ENCODE peak calls at places on chromosome 20, in six cellular contexts. L is IMR-90, R is heart left ventricle, S is body of pancreas, K is esophagus squamous epithelium, C is right lobe of liver. F is an unnamed sample.

GRCh38 chr20:44017905-44018683 is 103.4 kb downstream of the TOX2 start:
- DNase-seq in S (peak), K (no peak), R (peak), C (peak), L (peak), F (no peak)

GRCh38 chr20:59933296-59933848 is at the start of gene SYCP2:
- DNase-seq in S (peak), K (no peak), L (no peak), C (peak), R (peak), F (no peak)

GRCh38 chr20:32190608-32191415 is 16.7 kb downstream of the PLAGL2 start:
- DNase-seq in L (no peak), S (no peak), R (no peak), C (no peak), K (no peak), F (no peak)

GRCh38 chr20:16485406-16485805 is 87.8 kb downstream of the KIF16B start:
- DNase-seq in L (peak), R (no peak), S (no peak), K (no peak), C (no peak), F (no peak)

GRCh38 chr20:49397525-49397924 is 84.9 kb downstream of the KCNB1 start:
- DNase-seq in S (no peak), K (no peak), C (no peak), L (peak), R (no peak), F (no peak)

GRCh38 chr20:23245553-23246128 is 105.0 kb upstream of the NXT1 start:
- DNase-seq in R (peak), K (no peak), S (peak), L (peak), C (peak), F (peak)

GRCh38 chr20:49032455-49032854 is 13.7 kb upstream of the CSE1L start:
- DNase-seq in K (no peak), R (no peak), C (no peak), S (no peak), L (no peak), F (no peak)

GRCh38 chr20:38680492-38681118 is 43.7 kb upstream of the SLC32A1 start:
- DNase-seq in R (no peak), S (no peak), L (peak), C (no peak), K (no peak), F (no peak)

GRCh38 chr20:31666258-31667042 is 28.7 kb downstream of the COX4I2 start:
- DNase-seq in K (no peak), L (no peak), R (peak), C (peak), S (no peak), F (no peak)

GRCh38 chr20:25204550-25205276 is 9.2 kb downstream of the ENTPD6 start:
- DNase-seq in S (peak), K (no peak), R (no peak), C (no peak), L (no peak), F (no peak)

GRCh38 chr20:45937765-45938164 is 3.3 kb downstream of the PCIF1 start:
- DNase-seq in C (no peak), S (no peak), L (peak), K (no peak), R (no peak), F (no peak)

GRCh38 chr20:45934587-45935415 is at the start of gene PCIF1:
- DNase-seq in C (peak), K (peak), R (peak), L (peak), S (peak), F (peak)

GRCh38 chr20:45933231-45934045 is 1.0 kb upstream of the PCIF1 start:
- DNase-seq in K (no peak), C (peak), S (peak), L (peak), R (peak), F (peak)

GRCh38 chr20:45934046-45934586 is 367 bp upstream of the PCIF1 start:
- DNase-seq in C (peak), K (no peak), S (peak), R (peak), L (peak), F (peak)

DNA sequence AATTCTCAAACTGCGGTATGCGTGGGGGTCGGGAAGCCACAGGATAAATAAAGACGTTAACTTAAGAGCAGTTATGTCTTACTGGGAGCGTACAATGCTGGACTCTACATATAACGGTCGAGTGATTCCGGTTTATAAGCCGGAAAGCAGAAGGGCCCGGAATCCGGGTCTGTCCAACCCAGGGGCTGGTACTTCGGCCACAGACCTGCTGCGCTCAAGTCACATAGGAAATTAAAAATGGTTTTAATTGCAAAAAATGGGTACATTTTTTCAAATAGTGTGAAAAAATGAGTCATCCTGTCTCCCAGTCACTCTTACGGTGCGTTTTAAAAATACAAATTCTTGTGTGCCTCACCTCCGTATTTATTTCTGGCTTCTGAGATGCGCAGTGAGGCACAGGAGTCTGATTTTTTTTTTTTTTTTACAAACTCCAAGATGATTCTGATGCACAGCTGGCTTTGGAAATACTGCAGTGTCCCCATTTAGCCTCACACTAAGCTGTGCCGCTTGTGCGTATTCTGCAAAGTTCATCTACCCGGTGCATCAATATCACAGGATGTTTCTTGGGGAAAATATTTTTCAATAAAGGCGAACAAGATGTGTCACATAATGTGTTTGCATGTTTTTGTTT is 1.0 kb downstream of the PCIF1 start:
- DNase-seq in K (no peak), L (peak), C (no peak), R (no peak), S (no peak), F (no peak)
- TF ChIP-seq POLR2A in K (no peak), L (no peak), C (no peak), R (no peak), S (no peak), F (peak)

GRCh38 chr20:58638467-58639181 is 12.5 kb upstream of the STX16 start:
- DNase-seq in K (no peak), C (no peak), S (no peak), R (no peak), L (no peak), F (no peak)

GRCh38 chr20:58640446-58640845 is 10.6 kb upstream of the STX16 start:
- DNase-seq in S (no peak), L (peak), R (no peak), K (no peak), C (no peak), F (no peak)

GRCh38 chr20:58645277-58645968 is 5.7 kb upstream of the STX16 start:
- DNase-seq in K (no peak), C (no peak), L (peak), S (peak), R (no peak), F (no peak)

GRCh38 chr20:58639182-58640146 is 11.6 kb upstream of the STX16 start:
- DNase-seq in R (no peak), L (no peak), C (no peak), K (no peak), S (no peak), F (no peak)

GRCh38 chr20:58642465-58642864 is 8.6 kb upstream of the STX16 start:
- DNase-seq in K (no peak), R (no peak), C (no peak), L (no peak), S (no peak), F (no peak)
- H3K27ac ChIP-seq in K (no peak), R (no peak), C (no peak), L (no peak), S (no peak), F (no peak)

DNA sequence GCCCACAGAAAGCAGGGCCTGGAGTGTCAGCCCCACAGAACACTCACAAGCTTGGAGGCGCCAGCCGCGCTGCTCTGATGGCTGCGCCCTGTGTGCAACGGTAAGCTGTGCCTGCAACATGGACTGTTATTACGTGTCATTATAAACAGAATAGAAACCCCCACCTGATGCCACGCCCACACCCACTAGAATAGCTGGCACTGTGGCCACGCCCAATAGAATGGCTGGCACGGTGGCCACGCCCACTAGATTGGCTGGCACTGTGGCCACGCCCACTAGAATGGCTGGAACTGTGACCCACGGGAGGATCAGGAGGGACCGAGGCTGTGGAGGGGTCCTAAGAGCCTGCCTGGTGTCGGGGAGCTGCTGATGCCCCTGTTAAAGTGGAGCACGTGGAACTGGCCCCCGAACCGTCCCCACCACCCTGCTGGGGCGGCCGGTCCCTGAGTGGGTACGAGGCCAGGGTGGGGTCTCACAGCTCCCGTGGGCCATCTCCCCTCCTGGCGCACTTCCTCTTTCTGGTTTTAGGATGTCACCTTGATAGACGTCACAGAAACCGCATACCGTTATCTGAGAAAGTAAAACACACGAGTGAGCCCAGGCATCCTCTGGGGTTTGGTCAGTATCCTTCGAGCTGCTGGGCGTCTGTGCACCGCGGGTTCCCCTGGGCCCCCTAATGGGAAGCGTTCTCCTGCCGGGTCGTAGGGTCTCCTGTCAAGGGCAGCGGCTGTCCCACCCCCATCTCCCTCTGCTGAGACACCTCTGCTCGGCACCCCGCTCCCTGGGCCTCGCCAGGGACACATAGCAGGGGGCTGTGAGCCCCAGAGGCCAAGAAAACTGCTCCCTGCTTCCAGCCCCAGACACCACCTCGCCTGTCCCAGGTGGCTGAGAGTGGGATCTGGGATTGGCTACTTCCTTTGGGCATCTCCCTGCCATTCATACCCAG is 25.4 kb downstream of the SLC17A9 start:
- DNase-seq in K (no peak), C (no peak), S (no peak), L (no peak), R (no peak), F (no peak)
- TF ChIP-seq POLR2A in K (no peak), C (no peak), S (no peak), L (no peak), R (no peak), F (no peak)

DNA sequence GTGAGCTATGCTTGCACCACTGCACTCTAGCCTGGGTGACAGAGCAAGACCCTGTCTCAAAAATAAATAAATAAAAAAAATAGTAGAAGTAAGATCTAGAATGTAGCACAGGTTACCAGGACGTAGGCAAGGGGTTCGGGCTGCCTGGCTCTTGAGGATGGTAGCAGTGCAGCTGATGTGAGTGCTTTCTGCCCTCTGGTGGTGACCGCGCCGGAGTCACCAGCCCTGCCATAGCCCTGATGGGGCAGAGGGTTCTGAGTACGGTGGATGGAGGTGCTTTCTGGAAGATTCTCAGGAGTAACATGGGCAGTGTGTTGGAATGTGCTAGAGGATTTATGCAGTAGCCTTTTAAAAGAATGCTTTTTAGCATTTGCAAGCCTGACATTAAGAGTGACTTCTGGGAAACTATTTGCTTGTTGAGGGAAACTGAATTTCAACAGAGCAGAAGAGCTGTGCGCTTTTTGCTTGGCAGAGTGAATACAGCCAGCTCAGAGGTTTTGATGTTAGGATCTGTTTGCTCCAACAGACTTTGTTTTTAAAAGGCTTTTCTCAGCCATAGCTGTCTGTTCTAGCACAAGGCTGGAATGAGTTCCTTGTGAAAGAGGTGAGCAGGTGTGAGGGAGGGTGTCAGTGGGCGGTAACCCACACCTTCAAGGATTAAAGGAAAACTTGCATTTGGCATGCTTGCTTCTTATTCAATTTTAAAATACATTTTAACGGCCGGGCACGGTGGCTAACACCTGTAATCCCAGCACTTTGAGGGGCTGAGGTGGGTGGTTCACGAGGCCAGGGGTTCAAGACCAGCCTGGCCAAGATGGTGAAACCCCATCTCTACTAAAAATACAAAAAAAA is 65.9 kb downstream of the PTPN1 start:
- DNase-seq in K (no peak), S (peak), R (peak), L (peak), C (peak), F (peak)
- H3K27ac ChIP-seq in K (peak), S (no peak), R (peak), L (no peak), C (no peak), F (no peak)

GRCh38 chr20:36865076-36865860 is 10.7 kb upstream of the TLDC2 start:
- DNase-seq in R (no peak), K (no peak), L (no peak), C (no peak), S (no peak), F (no peak)

GRCh38 chr20:36860811-36861624 is 14.9 kb upstream of the TLDC2 start:
- DNase-seq in K (no peak), S (no peak), C (no peak), R (no peak), L (no peak), F (no peak)

GRCh38 chr20:36861875-36862801 is 13.8 kb upstream of the TLDC2 start:
- DNase-seq in C (peak), L (peak), R (peak), S (peak), K (no peak), F (peak)

GRCh38 chr20:36861625-36861874 is 14.4 kb upstream of the TLDC2 start:
- DNase-seq in C (no peak), K (no peak), L (no peak), S (no peak), R (peak), F (no peak)

GRCh38 chr20:36862857-36863668 is 12.9 kb upstream of the TLDC2 start:
- DNase-seq in C (no peak), L (no peak), K (no peak), S (peak), R (no peak), F (no peak)
- TF ChIP-seq POLR2A in C (peak), L (no peak), K (peak), S (no peak), R (no peak), F (peak)

DNA sequence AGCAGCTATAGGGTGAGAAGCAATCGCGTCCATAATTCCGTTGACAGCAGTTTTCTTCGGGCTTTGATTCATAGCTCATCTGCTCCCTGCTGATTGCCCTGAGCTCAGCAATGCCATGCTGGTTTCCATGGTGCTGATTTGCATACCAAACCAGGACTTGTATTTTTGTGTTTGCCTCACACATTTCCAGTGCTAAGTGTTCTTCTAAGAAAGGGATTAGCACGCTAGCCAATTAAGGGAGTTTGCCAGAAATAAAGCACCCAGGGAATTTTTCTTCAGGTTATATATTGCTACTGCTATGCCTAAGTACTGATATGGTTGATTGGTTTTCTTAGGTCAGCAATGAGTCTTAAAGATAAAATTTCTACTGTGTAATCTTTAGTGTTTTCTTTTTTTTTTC is 177.6 kb downstream of the PLCB1 start:
- DNase-seq in R (no peak), C (no peak), S (no peak), L (peak), K (no peak), F (no peak)
- H3K27ac ChIP-seq in R (no peak), C (no peak), S (no peak), L (no peak), K (no peak), F (no peak)

GRCh38 chr20:1467082-1467354 is 369 bp upstream of the NSFL1C start:
- DNase-seq in R (no peak), C (no peak), K (no peak), L (no peak), S (no peak), F (no peak)

GRCh38 chr20:1469306-1469905 is 2.8 kb upstream of the NSFL1C start:
- DNase-seq in C (no peak), R (no peak), S (no peak), L (no peak), K (no peak), F (no peak)

GRCh38 chr20:1466211-1467081 is at the start of gene NSFL1C:
- DNase-seq in L (peak), S (peak), K (peak), R (peak), C (peak), F (peak)

GRCh38 chr20:1468117-1468624 is 1.5 kb upstream of the NSFL1C start:
- DNase-seq in S (no peak), K (no peak), L (no peak), C (no peak), R (no peak), F (no peak)

GRCh38 chr20:1467355-1468116 is 887 bp upstream of the NSFL1C start:
- DNase-seq in S (peak), C (peak), K (no peak), R (peak), L (no peak), F (no peak)
- TF ChIP-seq POLR2A in S (peak), C (no peak), K (no peak), R (no peak), L (no peak), F (no peak)

DNA sequence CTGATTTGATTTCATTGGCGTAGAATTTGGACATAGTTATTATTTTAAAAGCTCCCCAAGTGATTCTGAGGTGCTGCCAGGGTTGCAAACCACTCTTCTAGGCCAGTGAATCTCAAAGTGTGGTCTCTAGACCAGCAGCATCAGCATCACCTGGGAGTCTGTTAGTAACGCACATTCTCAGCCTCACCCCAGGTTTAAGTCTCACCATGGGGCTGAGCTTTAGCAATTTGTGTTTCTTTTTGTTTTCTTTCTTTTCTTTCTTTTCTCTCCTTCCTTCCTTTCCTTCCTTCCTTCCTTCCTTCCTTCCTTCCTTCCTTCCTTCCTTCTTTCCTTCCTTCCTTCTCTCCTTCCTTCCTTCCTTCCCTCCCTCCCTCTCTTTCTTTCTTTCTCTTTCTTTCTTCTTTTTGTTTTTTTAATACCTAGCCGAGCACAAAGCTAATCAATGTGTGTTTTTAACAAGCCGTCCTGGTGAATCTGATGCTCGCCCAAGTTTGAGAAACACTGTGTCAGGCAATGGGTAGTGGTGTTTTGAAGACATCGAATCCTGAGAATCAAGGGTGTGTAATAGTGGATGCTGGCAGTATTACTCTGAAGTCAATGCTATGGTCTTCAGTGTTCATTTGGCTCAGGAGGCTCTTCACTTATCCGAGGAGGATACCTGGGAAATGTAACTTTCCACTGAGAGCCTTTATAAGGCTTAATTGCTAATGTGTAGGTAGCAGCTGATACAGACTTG is 104.9 kb downstream of the SLX4IP start:
- DNase-seq in R (no peak), L (no peak), K (no peak), C (no peak), S (no peak), F (no peak)
- H3K27ac ChIP-seq in R (no peak), L (no peak), K (peak), C (peak), S (no peak), F (no peak)

DNA sequence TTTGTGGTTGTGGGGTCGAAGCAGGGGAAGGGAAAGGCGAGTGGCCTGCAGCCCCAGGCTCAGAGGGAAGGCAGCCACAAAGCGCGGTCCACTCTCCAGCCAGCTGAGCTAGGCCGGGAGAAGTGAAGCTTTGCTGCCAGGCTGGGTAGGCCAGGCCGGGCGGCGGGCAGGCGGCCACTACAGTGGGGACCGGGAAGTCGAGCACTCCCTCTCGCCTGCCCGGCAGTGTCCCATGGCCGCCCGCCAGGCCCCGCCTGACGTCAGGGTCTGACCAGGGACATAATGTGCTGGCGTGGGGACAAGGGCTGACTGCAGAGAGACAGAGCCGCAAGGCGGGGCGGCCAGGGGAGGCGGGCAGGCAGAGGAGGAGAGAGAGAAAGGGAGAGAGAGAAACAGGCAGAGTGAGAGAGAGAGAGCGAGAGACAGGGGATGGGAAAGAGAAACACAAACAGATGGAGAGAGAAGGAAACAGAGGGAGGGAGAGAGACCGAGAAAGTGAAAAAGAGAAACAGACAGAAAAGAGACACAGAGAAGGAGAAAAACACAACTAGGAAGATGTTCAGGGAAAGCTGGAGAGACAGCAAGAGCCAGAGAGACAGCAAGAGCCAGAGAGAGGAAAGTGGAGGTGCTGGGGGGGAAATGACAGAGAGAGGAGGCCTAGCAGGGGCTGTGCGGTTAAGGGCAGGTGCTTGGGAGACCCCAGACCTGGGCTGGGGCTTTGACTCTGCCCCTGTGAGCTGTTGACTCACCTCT is 94.5 kb upstream of the PTPN1 start:
- DNase-seq in R (peak), L (peak), K (peak), S (peak), C (peak), F (peak)
- TF ChIP-seq POLR2A in R (peak), L (peak), K (peak), S (peak), C (peak), F (peak)

F was measured in tibial nerve.